ENCODE peak calls at places on chromosomes 11 and 22, in six cellular contexts. L is activated CD4-positive, alpha-beta T cell treated with anti-CD3 and anti-CD28 coated beads for 48 hours; F is heart left ventricle; Z is amniotic stem cell; R is HuH-7; G is stimulated activated CD8-positive, alpha-beta memory T cell treated with anti-CD3 and anti-CD28 coated beads, Interleukin-4, amount 100 ng/mL, for 4 hours. A is an unnamed sample.

GRCh38 chr11:34564406-34564805 is 50.8 kb upstream of the ELF5 start:
- DNase-seq in Z (no peak), F (no peak), R (no peak), G (no peak), L (no peak), A (no peak)

GRCh38 chr11:107921997-107922396 is 6.3 kb upstream of the RAB39A start:
- DNase-seq in L (no peak), R (no peak), G (no peak), F (no peak), Z (no peak), A (no peak)

GRCh38 chr11:36146437-36146836 is 142.8 kb downstream of the COMMD9 start:
- DNase-seq in Z (no peak), G (no peak), L (no peak), F (no peak), R (no peak), A (no peak)

GRCh38 chr11:120174866-120175265 is 36.0 kb upstream of the OAF start:
- DNase-seq in R (no peak), Z (no peak), G (no peak), L (no peak), F (no peak), A (no peak)

GRCh38 chr11:61122761-61123160 is 20.5 kb downstream of the CD5 start:
- DNase-seq in R (no peak), Z (no peak), F (no peak), L (no peak), G (no peak), A (peak; percentile 20)

GRCh38 chr11:38900156-38900679 is 2302.2 kb upstream of the RAG2 start:
- DNase-seq in R (no peak), Z (no peak), G (no peak), L (no peak), F (no peak), A (no peak)

GRCh38 chr11:85628771-85629341 is 463 bp downstream of the TMEM126B start:
- DNase-seq in G (no peak), L (peak; percentile 21), F (no peak), Z (peak; percentile 48), R (no peak), A (no peak)

GRCh38 chr11:69102732-69103615 is 52.8 kb upstream of the SMIM38 start:
- DNase-seq in Z (no peak), R (peak; percentile 73), L (no peak), G (no peak), F (peak; percentile 42), A (no peak)

GRCh38 chr11:101390539-101390938 is 193.3 kb downstream of the TRPC6 start:
- DNase-seq in R (no peak), Z (no peak), F (no peak), L (no peak), G (no peak), A (no peak)

GRCh38 chr22:24191381-24191841 is 10.1 kb downstream of the SUSD2 start:
- DNase-seq in Z (no peak), F (no peak), L (no peak), R (peak; percentile 58), G (no peak), A (no peak)

GRCh38 chr11:72930011-72930410 is 115.8 kb downstream of the ATG16L2 start:
- DNase-seq in Z (no peak), F (no peak), R (peak; percentile 25), L (no peak), G (no peak), A (no peak)

GRCh38 chr22:50034126-50035081 is 21.8 kb upstream of the IL17REL start:
- DNase-seq in G (no peak), L (no peak), F (no peak), R (no peak), Z (no peak), A (no peak)

GRCh38 chr11:26144309-26144690 is 187.6 kb upstream of the ANO3 start:
- DNase-seq in R (no peak), G (no peak), L (no peak), Z (no peak), F (no peak), A (no peak)

GRCh38 chr11:30016588-30017363 is at the start of gene KCNA4:
- DNase-seq in G (no peak), F (peak; percentile 64), L (peak; percentile 11), Z (no peak), R (no peak), A (peak; percentile 71)

GRCh38 chr22:35505394-35506258 is 35.0 kb upstream of the RASD2 start:
- DNase-seq in Z (no peak), F (no peak), G (no peak), L (no peak), R (no peak), A (no peak)

GRCh38 chr22:23306438-23306921 is 126.2 kb downstream of the BCR start:
- DNase-seq in Z (no peak), G (no peak), F (peak; percentile 63), R (no peak), L (no peak), A (no peak)

GRCh38 chr22:17748555-17749353 is 25.5 kb downstream of the BID start:
- DNase-seq in G (no peak), F (no peak), Z (no peak), R (no peak), L (no peak), A (peak; percentile 67)

GRCh38 chr11:61775106-61775505 is 17.3 kb downstream of the TMEM258 start:
- DNase-seq in L (no peak), F (peak; percentile 8), Z (no peak), R (no peak), G (no peak), A (no peak)

GRCh38 chr11:44942029-44942710 is 8.5 kb downstream of the TP53I11 start:
- DNase-seq in F (no peak), L (no peak), G (no peak), R (no peak), Z (no peak), A (no peak)

GRCh38 chr11:131864205-131864604 is 493.8 kb downstream of the NTM start:
- DNase-seq in R (no peak), L (no peak), F (no peak), G (no peak), Z (no peak), A (no peak)

GRCh38 chr22:29307658-29308147 is 1.3 kb downstream of the GAS2L1 start:
- DNase-seq in L (no peak), G (no peak), R (peak; percentile 75), Z (no peak), F (no peak), A (no peak)

GRCh38 chr22:46996595-46997310 is 234.3 kb downstream of the TBC1D22A start:
- DNase-seq in Z (no peak), F (no peak), L (no peak), G (no peak), R (peak; percentile 76), A (no peak)

GRCh38 chr11:67613960-67614715 is 7.4 kb downstream of the NDUFV1 start:
- DNase-seq in R (peak; percentile 99), G (peak; percentile 74), L (peak; percentile 87), F (peak; percentile 78), Z (no peak), A (no peak)

GRCh38 chr11:88308576-88308975 is 29.0 kb downstream of the CTSC start:
- DNase-seq in R (no peak), G (no peak), F (no peak), Z (no peak), L (no peak), A (no peak)

GRCh38 chr11:66322732-66323427 is 6.0 kb upstream of the CD248 start:
- DNase-seq in G (no peak), F (peak; percentile 76), L (no peak), R (no peak), Z (no peak), A (peak; percentile 85)

GRCh38 chr22:50175191-50175461 is 4.6 kb downstream of the PANX2 start:
- DNase-seq in F (no peak), Z (no peak), L (no peak), R (no peak), G (no peak), A (peak; percentile 31)

GRCh38 chr11:64598106-64598796 is 7.2 kb downstream of the SLC22A12 start:
- DNase-seq in G (no peak), R (no peak), L (no peak), Z (no peak), F (peak; percentile 42), A (peak; percentile 63)

GRCh38 chr11:44726278-44727113 is at the start of gene TSPAN18:
- DNase-seq in R (peak; percentile 78), F (peak; percentile 70), L (peak; percentile 26), G (no peak), Z (no peak), A (no peak)

GRCh38 chr11:65781962-65782815 is 1.4 kb upstream of the AP5B1 start:
- DNase-seq in G (no peak), F (peak; percentile 32), R (no peak), Z (no peak), L (no peak), A (no peak)

GRCh38 chr11:62190011-62190410 is at the start of gene SCGB1D1:
- DNase-seq in Z (no peak), L (no peak), G (no peak), R (no peak), F (no peak), A (no peak)

GRCh38 chr11:132256621-132257227 is 886.3 kb downstream of the NTM start:
- DNase-seq in Z (no peak), R (no peak), F (no peak), L (no peak), G (no peak), A (no peak)

GRCh38 chr11:43923327-43924111 is 18.9 kb upstream of the C11orf96 start:
- DNase-seq in G (no peak), Z (no peak), L (no peak), R (no peak), F (no peak), A (peak; percentile 72)

GRCh38 chr11:56905442-56905841 is 83.3 kb upstream of the OR5AK2 start:
- DNase-seq in G (no peak), Z (no peak), R (no peak), F (no peak), L (no peak), A (no peak)